ENCODE peak calls at places on chromosomes 4 and X, in seven cellular contexts. T is fibroblast of the conjunctiva; Y is substantia nigra; I is KG1; S is activated CD8-positive, alpha-beta memory T cell treated with anti-CD3 and anti-CD28 coated beads, Interleukin-2, amount 50 U/mL, for 48 hours; X is DMS53; N is stimulated activated CD4-positive, alpha-beta T cell treated with anti-CD3 and anti-CD28 coated beads, Interleukin-12 subunit alpha, Interleukin-12 subunit beta, amount 100 ng/mL, for 48 hours. G is an unnamed sample.

GRCh38 chr4:38948551-38948950 is 80.9 kb downstream of the FAM114A1 start:
- DNase-seq in T (peak; percentile 86), Y (peak; percentile 0), I (no peak), S (no peak), X (no peak), N (no peak), G (peak; percentile 62)

GRCh38 chr4:2074588-2074987 is 15.5 kb downstream of the NAT8L start:
- DNase-seq in T (no peak), Y (no peak), I (no peak), S (no peak), X (no peak), N (no peak), G (no peak)

GRCh38 chr4:26088433-26088928 is 174.5 kb downstream of the SMIM20 start:
- DNase-seq in T (peak; percentile 72), Y (no peak), I (no peak), S (no peak), X (no peak), N (no peak), G (no peak)

GRCh38 chr4:55819634-55820033 is at the start of gene EXOC1L:
- DNase-seq in T (no peak), Y (no peak), I (no peak), S (no peak), X (no peak), N (no peak), G (peak; percentile 1)

GRCh38 chr4:17561195-17561909 is 15.6 kb upstream of the LAP3 start:
- DNase-seq in T (peak; percentile 43), Y (no peak), I (no peak), S (no peak), X (no peak), N (no peak), G (no peak)

GRCh38 chr4:113684534-113685091 is 76.9 kb downstream of the CAMK2D start:
- DNase-seq in T (no peak), Y (no peak), I (no peak), S (no peak), X (peak; percentile 90), N (peak; percentile 28), G (peak; percentile 58)

GRCh38 chr4:26821677-26822503 is 38.8 kb upstream of the STIM2 start:
- DNase-seq in T (no peak), Y (no peak), I (no peak), S (no peak), X (peak; percentile 99), N (no peak), G (no peak)

GRCh38 chr4:145301386-145302080 is 121.1 kb upstream of the OTUD4 start:
- DNase-seq in T (no peak), Y (no peak), I (no peak), S (no peak), X (no peak), N (no peak), G (no peak)

GRCh38 chrX:11437642-11438379 is 144.6 kb downstream of the AMELX start:
- DNase-seq in T (peak; percentile 47), Y (no peak), I (no peak), S (no peak), X (no peak), N (no peak), G (no peak)

GRCh38 chrX:56764975-56765791 is 36.1 kb downstream of the NBDY start:
- DNase-seq in T (no peak), Y (no peak), I (no peak), S (no peak), X (no peak), N (no peak), G (no peak)

GRCh38 chr4:133323670-133324069 is 174.6 kb downstream of the PCDH10 start:
- DNase-seq in T (no peak), Y (no peak), I (no peak), S (no peak), X (no peak), N (no peak), G (no peak)

GRCh38 chrX:132041016-132041415 is 17.9 kb downstream of the STK26 start:
- DNase-seq in T (no peak), Y (no peak), I (no peak), S (no peak), X (no peak), N (no peak), G (no peak)

G was measured in globus pallidus.